ENCODE peak calls at places on chromosomes 4 and X, in eight cellular contexts. Y is GM12878, C is cardiac fibroblast, R is heart right ventricle, W is BJ, Z is left ventricle myocardium inferior, I is dorsolateral prefrontal cortex, T is GM23338. B is an unnamed sample.

GRCh38 chr4:48651869-48652447 is 128.1 kb downstream of the FRYL start:
- DNase-seq in Y (no peak), C (peak), R (no peak), W (peak), Z (no peak), I (no peak), T (no peak), B (peak)

GRCh38 chr4:121199742-121200561 is 35.8 kb upstream of the TNIP3 start:
- DNase-seq in Y (peak), C (no peak), R (no peak), W (no peak), Z (no peak), I (no peak), T (no peak), B (no peak)

GRCh38 chrX:2391869-2392606 is 108.7 kb downstream of the DHRSX start:
- DNase-seq in Y (no peak), C (peak), R (no peak), W (peak), Z (no peak), I (no peak), T (peak), B (peak)

GRCh38 chr4:172751550-172751949 is 417.1 kb upstream of the GALNT7 start:
- DNase-seq in Y (no peak), C (no peak), R (no peak), W (no peak), Z (no peak), I (no peak), T (no peak), B (no peak)

GRCh38 chr4:64718091-64718490 is 308.8 kb upstream of the TECRL start:
- DNase-seq in Y (no peak), C (peak), R (no peak), W (no peak), Z (no peak), I (no peak), T (peak), B (no peak)

GRCh38 chrX:127578395-127578794 is 473.8 kb downstream of the ACTRT1 start:
- DNase-seq in Y (no peak), C (no peak), R (peak), W (no peak), Z (peak), I (no peak), T (no peak), B (no peak)

GRCh38 chr4:23728393-23728792 is 161.5 kb downstream of the PPARGC1A start:
- DNase-seq in Y (no peak), C (peak), R (no peak), W (peak), Z (no peak), I (no peak), T (no peak), B (peak)

GRCh38 chrX:134600714-134601113 is 57.6 kb downstream of the PLAC1 start:
- DNase-seq in Y (no peak), C (peak), R (no peak), W (no peak), Z (no peak), I (no peak), T (no peak), B (peak)

GRCh38 chrX:133267621-133268020 is 49.5 kb upstream of the TFDP3 start:
- DNase-seq in Y (no peak), C (no peak), R (no peak), W (no peak), Z (no peak), I (no peak), T (no peak), B (no peak)

GRCh38 chr4:26459054-26459755 is 31.1 kb downstream of the CCKAR start:
- DNase-seq in Y (peak), C (peak), R (no peak), W (no peak), Z (no peak), I (no peak), T (peak), B (peak)

GRCh38 chrX:35115205-35115604 is 172.6 kb downstream of the FAM47B start:
- DNase-seq in Y (no peak), C (peak), R (no peak), W (peak), Z (no peak), I (no peak), T (no peak), B (peak)

GRCh38 chr4:152585036-152585439 is 49.1 kb upstream of the FBXW7 start:
- DNase-seq in Y (peak), C (no peak), R (no peak), W (no peak), Z (no peak), I (no peak), T (no peak), B (peak)

DNA sequence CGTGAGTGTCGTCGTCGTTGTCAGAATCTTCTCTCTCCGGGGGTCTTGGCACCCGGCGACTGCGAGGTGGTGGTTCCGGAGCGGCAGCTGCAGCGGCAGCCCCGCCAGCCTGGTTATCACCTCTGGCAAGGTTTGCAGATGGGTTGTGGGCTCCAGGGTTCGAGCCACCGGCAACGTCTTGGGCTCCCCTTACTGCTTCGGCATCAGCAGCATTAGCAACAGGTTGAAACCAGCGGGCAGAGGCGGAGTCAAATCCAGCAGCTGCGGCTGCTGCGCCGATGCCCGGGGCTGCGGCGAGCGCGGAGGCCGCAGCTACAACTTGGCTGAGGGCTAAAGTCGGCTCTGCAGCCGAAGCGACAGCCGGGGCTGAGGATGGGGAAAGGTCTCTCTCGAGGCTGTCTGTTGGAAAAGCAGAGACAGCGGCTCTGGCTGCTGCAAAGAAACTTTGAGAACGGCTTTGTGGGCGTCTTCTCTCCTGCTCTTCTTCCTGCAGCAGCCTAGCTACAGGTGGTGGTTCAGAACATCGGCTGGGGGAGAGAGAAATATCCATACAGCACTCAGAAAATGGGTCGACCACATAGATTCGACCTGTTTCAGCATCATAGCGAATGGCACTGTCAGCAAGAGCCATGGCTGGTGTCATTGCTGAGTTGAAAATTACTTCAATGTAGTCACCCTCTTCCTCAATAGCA is 3.6 kb downstream of the IRS4 start:
- DNase-seq in Y (no peak), C (no peak), R (no peak), W (no peak), Z (no peak), I (no peak), T (peak), B (no peak)
- H3K4me3 ChIP-seq in Y (no peak), C (no peak), R (no peak), W (no peak), Z (no peak), I (peak), T (peak), B (no peak)

GRCh38 chrX:79413963-79414362 is 46.8 kb upstream of the ITM2A start:
- DNase-seq in Y (no peak), C (no peak), R (no peak), W (no peak), Z (no peak), I (no peak), T (no peak), B (no peak)

GRCh38 chrX:79408623-79409322 is 41.6 kb upstream of the ITM2A start:
- DNase-seq in Y (no peak), C (no peak), R (no peak), W (no peak), Z (no peak), I (no peak), T (no peak), B (no peak)

GRCh38 chrX:79409657-79410056 is 42.5 kb upstream of the ITM2A start:
- DNase-seq in Y (no peak), C (no peak), R (no peak), W (no peak), Z (no peak), I (no peak), T (no peak), B (no peak)

GRCh38 chrX:79415056-79415455 is 47.9 kb upstream of the ITM2A start:
- DNase-seq in Y (no peak), C (no peak), R (no peak), W (no peak), Z (no peak), I (no peak), T (no peak), B (no peak)

DNA sequence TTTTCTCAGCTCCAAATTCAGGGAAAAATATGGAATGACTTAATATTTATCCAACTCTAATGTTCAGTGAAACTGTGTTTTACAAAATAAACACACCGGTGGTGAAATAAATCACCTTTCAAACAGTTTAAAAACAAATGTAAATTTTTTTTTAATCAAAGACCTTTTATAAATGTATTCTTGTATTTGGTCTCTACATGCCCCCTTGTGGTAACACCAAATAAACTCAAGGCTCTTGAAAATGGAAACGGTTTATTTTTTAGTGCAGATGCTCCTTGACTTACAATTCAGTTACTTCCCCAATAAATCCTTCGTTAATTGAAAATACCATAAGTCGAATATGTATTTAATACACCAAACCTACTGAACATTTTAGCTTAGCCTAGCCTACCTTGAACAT is 45.9 kb upstream of the ITM2A start:
- DNase-seq in Y (no peak), C (peak), R (no peak), W (no peak), Z (no peak), I (no peak), T (peak), B (peak)
- TF ChIP-seq CTCF in Y (peak), C (no peak), R (peak), W (peak), Z (peak), I (peak), T (peak), B (no peak)

GRCh38 chr4:15213415-15213814 is 211.1 kb downstream of the CPEB2 start:
- DNase-seq in Y (no peak), C (no peak), R (no peak), W (no peak), Z (no peak), I (no peak), T (no peak), B (no peak)

DNA sequence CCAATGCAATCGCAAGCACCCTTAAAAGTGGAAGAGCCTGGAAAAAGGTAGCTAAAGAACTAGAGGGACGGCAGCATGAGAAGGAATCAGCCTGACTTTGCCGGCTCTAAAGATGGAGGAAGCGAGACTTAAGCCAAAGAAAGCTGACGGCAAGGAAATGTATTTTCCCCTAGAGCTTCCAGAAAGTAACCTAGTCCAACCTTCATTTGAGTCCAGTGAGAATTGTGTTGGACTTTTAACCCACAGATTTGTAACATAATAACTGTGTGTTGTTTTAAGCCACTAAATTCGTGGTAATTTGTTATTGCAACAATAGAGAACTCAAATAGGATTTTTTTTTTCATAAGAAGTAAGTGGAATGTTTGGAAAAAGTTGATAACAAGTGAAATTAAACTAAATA is 212.7 kb upstream of the C1QTNF7 start:
- DNase-seq in Y (no peak), C (no peak), R (no peak), W (no peak), Z (no peak), I (no peak), T (no peak), B (no peak)
- H3K4me3 ChIP-seq in Y (no peak), C (no peak), R (no peak), W (no peak), Z (no peak), I (no peak), T (no peak), B (no peak)

GRCh38 chr4:115537387-115537786 is 424.0 kb upstream of the NDST4 start:
- DNase-seq in Y (no peak), C (peak), R (no peak), W (peak), Z (no peak), I (no peak), T (no peak), B (no peak)
- TF ChIP-seq CTCF in Y (no peak), C (no peak), R (peak), W (no peak), Z (no peak), I (peak), T (no peak), B (no peak)

GRCh38 chrX:53320543-53321215 is 39.3 kb upstream of the IQSEC2 start:
- DNase-seq in Y (no peak), C (no peak), R (no peak), W (no peak), Z (no peak), I (no peak), T (peak), B (no peak)

GRCh38 chrX:53318766-53319353 is 37.5 kb upstream of the IQSEC2 start:
- DNase-seq in Y (no peak), C (no peak), R (no peak), W (no peak), Z (no peak), I (no peak), T (peak), B (no peak)

GRCh38 chrX:53321943-53322497 is 40.6 kb upstream of the IQSEC2 start:
- DNase-seq in Y (no peak), C (no peak), R (no peak), W (no peak), Z (no peak), I (no peak), T (no peak), B (no peak)

GRCh38 chrX:53321216-53321942 is 40.0 kb upstream of the IQSEC2 start:
- DNase-seq in Y (no peak), C (no peak), R (no peak), W (no peak), Z (no peak), I (no peak), T (peak), B (no peak)

DNA sequence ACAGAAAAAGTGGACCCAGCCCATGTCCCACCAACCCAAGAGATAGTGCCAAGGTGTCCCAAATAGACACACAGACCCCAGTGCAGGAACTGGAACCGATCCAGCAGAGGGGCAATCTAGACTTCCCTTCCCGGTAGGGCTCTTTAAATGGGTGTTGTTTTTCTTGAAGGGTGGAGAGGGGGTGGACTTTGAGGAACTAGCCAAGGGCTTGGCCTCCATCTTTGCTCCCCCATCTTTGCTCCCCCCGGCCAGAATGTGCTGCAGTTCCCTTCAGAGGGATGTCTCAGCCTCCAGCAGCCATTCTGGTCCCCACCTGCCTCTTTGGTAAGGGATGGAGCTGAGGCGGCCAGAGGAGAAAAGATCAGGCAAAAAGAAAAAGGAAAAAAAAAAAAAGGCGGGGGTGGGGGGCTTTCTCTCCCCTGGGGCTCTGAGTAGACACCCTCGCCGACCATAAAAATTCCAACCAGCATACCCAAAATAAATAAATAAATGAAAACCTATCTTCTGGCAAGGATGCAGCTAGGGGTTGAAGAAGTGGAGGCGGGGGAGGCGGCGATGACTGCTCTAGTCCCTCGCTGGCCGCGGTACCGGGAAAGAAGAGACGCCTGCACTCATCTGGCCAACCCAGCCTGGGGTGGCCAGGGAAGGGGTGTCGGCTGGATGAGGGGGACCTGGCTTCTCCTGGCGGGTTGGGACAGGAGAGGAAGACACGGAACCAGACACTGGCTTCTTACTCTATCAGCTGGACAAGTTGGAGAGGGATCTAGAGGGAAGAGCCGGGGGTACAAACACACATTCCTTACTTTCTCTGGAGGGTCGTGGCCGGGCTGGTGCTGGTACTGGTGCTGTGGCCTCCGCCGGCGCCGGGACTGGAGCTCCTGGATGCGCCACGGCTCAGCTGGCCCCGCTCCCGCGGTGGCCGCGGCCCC is 38.5 kb upstream of the IQSEC2 start:
- DNase-seq in Y (no peak), C (no peak), R (no peak), W (no peak), Z (no peak), I (no peak), T (no peak), B (no peak)
- H3K4me3 ChIP-seq in Y (no peak), C (peak), R (peak), W (peak), Z (peak), I (peak), T (peak), B (peak)